ENCODE peak calls at places on chromosome 3, in seven cellular contexts. T is WERI-Rb-1, X is heart left ventricle, Y is AG04450, J is GM23248, H is mucosa of descending colon, Z is brain microvascular endothelial cell. C is an unnamed sample.

GRCh38 chr3:36269274-36269673 is 111.0 kb upstream of the STAC start:
- DNase-seq in T (no peak), X (no peak), Y (no peak), J (no peak), H (no peak), Z (no peak), C (no peak)

GRCh38 chr3:171192176-171192854 is 165.8 kb upstream of the SLC2A2 start:
- DNase-seq in T (no peak), X (no peak), Y (peak; percentile 67), J (peak; percentile 77), H (no peak), Z (peak; percentile 93), C (peak; percentile 81)

GRCh38 chr3:69212411-69213160 is 90.2 kb upstream of the LMOD3 start:
- DNase-seq in T (no peak), X (no peak), Y (no peak), J (peak; percentile 84), H (no peak), Z (peak; percentile 54), C (peak; percentile 49)

GRCh38 chr3:157174265-157174615 is 14.3 kb upstream of the CCNL1 start:
- DNase-seq in T (peak; percentile 42), X (no peak), Y (no peak), J (peak; percentile 61), H (peak; percentile 68), Z (peak; percentile 4), C (no peak)

GRCh38 chr3:130709671-130710070 is 37.0 kb downstream of the PIK3R4 start:
- DNase-seq in T (no peak), X (no peak), Y (no peak), J (peak; percentile 27), H (no peak), Z (no peak), C (no peak)

GRCh38 chr3:139642981-139643380 is 34.8 kb downstream of the NMNAT3 start:
- DNase-seq in T (no peak), X (no peak), Y (no peak), J (no peak), H (no peak), Z (no peak), C (peak; percentile 13)

GRCh38 chr3:177150970-177151627 is 46.2 kb downstream of the TBL1XR1 start:
- DNase-seq in T (no peak), X (no peak), Y (peak; percentile 72), J (peak; percentile 90), H (no peak), Z (peak; percentile 87), C (peak; percentile 82)

GRCh38 chr3:178291555-178291954 is 244.7 kb upstream of the KCNMB2 start:
- DNase-seq in T (no peak), X (no peak), Y (no peak), J (no peak), H (no peak), Z (no peak), C (no peak)

GRCh38 chr3:125443923-125444322 is 68.8 kb upstream of the ZNF148 start:
- DNase-seq in T (no peak), X (no peak), Y (peak; percentile 64), J (peak; percentile 83), H (no peak), Z (no peak), C (peak; percentile 35)

GRCh38 chr3:20047341-20047779 is 7.1 kb downstream of the KAT2B start:
- DNase-seq in T (no peak), X (no peak), Y (no peak), J (no peak), H (no peak), Z (no peak), C (no peak)

GRCh38 chr3:20051123-20051806 is 11.0 kb downstream of the KAT2B start:
- DNase-seq in T (no peak), X (no peak), Y (no peak), J (no peak), H (no peak), Z (no peak), C (no peak)

GRCh38 chr3:20049275-20049674 is 9.0 kb downstream of the KAT2B start:
- DNase-seq in T (no peak), X (no peak), Y (no peak), J (no peak), H (no peak), Z (no peak), C (no peak)

GRCh38 chr3:20046556-20046955 is 6.3 kb downstream of the KAT2B start:
- DNase-seq in T (no peak), X (no peak), Y (no peak), J (no peak), H (no peak), Z (no peak), C (no peak)

DNA sequence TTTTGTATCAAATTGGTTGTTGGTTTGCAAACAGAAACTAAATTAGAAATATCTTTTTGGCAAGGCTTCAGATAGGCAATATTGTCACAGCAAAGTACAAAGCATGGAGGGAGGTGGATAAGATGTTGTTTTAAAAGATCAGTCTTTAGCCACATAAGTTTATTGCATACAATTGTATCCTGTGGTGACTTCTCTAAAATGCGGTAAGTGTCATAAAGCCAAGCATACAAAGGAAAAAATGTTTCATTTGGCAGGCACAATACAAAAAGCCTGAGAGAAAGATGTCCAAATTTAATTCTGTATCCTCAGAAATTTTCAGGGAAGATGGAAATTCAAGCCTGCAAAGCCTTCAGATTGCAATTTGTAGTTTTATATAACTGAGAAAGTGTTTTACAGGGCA is 7.7 kb downstream of the KAT2B start:
- DNase-seq in T (no peak), X (no peak), Y (no peak), J (peak; percentile 45), H (no peak), Z (no peak), C (peak; percentile 70)
- H3K4me3 ChIP-seq in T (no peak overlapping the region), X (no peak overlapping the region), Y (no peak overlapping the region), J (peak overlapping the region; percentile 38), H (no peak overlapping the region), Z (no peak overlapping the region), C (no peak overlapping the region)

GRCh38 chr3:15331072-15331605 is 1.2 kb downstream of the SH3BP5 start:
- DNase-seq in T (no peak), X (no peak), Y (no peak), J (no peak), H (no peak), Z (no peak), C (no peak)

GRCh38 chr3:15331606-15332404 is 581 bp downstream of the SH3BP5 start:
- DNase-seq in T (peak; percentile 70), X (peak; percentile 27), Y (no peak), J (peak; percentile 66), H (peak; percentile 57), Z (no peak), C (no peak)

GRCh38 chr3:15333957-15334263 is 1.5 kb upstream of the SH3BP5 start:
- DNase-seq in T (no peak), X (no peak), Y (no peak), J (no peak), H (no peak), Z (no peak), C (no peak)

GRCh38 chr3:15332405-15333098 is at the start of gene SH3BP5:
- DNase-seq in T (peak; percentile 78), X (peak; percentile 81), Y (no peak), J (peak; percentile 93), H (peak; percentile 81), Z (peak; percentile 37), C (no peak)

DNA sequence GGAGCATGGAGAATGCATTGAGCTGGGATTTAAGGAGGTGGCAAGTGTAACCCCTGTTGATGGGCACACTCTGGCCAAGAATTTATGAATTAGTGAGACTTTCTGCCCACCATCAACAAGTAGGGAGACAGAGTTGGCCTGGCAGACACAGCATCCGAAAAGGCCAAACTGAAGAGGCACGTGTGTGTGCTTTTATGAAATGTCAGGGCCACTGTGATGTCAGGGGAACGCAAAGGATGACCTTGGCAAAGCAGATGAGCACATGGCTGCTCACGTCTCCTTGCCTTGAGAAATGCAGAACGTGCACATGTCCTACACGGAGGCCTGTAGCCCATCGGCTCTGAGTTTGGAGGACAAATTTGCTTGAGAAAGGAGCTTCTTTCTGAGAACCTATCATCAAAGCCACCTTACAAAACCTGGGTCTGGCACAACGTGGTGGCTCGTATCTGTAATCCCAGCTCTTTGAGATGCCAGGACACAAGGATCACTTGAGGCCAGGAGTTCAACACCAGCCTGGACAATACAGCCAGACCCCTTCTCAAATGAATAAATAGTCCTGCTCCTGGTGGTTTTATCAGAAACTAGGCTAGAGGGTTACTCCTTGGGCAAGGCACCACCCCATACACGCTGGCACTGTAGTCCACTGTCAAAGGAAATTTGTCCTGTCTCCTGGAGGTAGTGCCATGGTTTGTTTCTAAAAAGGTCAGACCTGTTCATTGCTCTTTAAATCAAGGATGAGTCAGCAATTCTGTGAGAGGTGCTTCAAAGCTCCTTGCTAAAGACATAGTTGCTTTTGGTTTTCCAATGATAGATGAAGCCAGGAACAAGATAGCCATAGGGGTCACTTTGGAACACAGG is 942 bp upstream of the SH3BP5 start:
- DNase-seq in T (no peak), X (no peak), Y (no peak), J (peak; percentile 21), H (no peak), Z (no peak), C (no peak)
- H3K4me3 ChIP-seq in T (no peak overlapping the region), X (peak overlapping the region; percentile 87), Y (no peak overlapping the region), J (peak overlapping the region; percentile 91), H (no peak overlapping the region), Z (no peak overlapping the region), C (no peak overlapping the region)

GRCh38 chr3:115877647-115877934 is 254.3 kb downstream of the GAP43 start:
- DNase-seq in T (no peak), X (no peak), Y (no peak), J (no peak), H (no peak), Z (no peak), C (no peak)
- H3K4me3 ChIP-seq in T (no peak overlapping the region), X (no peak overlapping the region), Y (no peak overlapping the region), J (peak overlapping the region; percentile 61), H (no peak overlapping the region), Z (peak overlapping the region; percentile 5), C (no peak overlapping the region)

GRCh38 chr3:184561329-184562145 is at the start of gene EPHB3:
- DNase-seq in T (peak; percentile 99), X (peak; percentile 99), Y (peak; percentile 99), J (peak; percentile 100), H (peak; percentile 98), Z (peak; percentile 99), C (peak; percentile 99)
- H3K4me3 ChIP-seq in T (peak within 1 kb of the TSS; percentile 63), X (peak within 1 kb of the TSS; percentile 65), Y (peak within 1 kb of the TSS; percentile 67), J (peak within 1 kb of the TSS; percentile 81), H (peak within 1 kb of the TSS; percentile 35), Z (peak within 1 kb of the TSS; percentile 49), C (peak within 1 kb of the TSS; percentile 49)

DNA sequence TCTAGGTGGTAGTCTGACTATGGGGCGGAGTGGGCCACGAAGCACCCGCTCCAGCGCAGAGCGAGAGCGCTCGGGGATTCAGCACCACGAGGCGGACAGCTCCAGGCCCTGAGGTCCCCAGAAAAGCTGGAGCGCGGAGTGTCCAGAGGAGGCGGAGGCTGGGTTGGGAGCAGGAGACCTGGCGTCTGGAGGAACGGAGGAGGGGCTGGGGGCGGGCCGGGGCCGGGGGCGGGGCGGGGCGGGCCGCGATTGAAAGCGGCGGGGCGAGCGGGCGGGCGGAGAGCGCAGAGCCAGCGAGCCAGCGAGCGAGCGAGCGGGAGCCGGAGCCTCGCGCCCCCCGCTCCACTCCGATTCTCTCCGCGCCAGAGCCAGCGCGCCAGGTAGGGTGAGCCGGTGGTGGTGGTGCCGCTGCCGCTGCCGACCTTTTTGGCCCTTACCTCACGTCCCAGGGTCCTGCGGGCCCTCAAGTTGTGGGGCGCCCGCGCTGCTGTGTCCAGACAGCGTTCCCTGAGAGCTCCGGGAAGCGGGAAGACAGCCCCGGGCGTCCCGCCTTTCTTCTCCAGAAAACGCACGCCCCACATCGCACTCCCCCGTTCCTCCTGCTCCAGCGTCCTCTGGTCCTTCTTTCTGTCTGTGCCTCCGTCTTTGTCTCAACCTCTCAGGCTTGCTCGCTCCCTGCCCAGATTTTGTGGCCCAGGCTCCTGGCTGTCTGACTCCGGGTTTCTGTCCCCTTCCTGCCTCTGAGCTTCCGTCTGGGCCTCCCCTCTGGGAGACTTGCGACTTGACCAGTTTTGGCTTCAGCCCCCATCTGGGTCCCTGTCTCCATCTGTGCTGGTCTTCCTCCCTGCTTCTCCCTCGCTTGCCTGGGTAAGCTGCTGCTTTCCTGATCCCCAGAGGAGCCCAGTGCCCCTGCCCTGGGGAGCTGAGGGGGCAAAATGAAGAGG is at the start of gene GRM2:
- DNase-seq in T (peak; percentile 92), X (peak; percentile 79), Y (peak; percentile 38), J (peak; percentile 85), H (peak; percentile 77), Z (peak; percentile 77), C (peak; percentile 75)
- H3K4me3 ChIP-seq in T (peak within 1 kb of the TSS; percentile 66), X (peak within 1 kb of the TSS; percentile 28), Y (peak within 1 kb of the TSS; percentile 53), J (peak within 1 kb of the TSS; percentile 39), H (no peak within 1 kb of the TSS), Z (peak within 1 kb of the TSS; percentile 48), C (peak within 1 kb of the TSS; percentile 38)